ENCODE peak calls at places on chromosomes 3 and 15, in seven cellular contexts. W is hepatocyte, Y is HepG2, V is fibroblast of the aortic adventitia, G is tibial artery, U is fibroblast of lung, J is fibroblast of mammary gland. Q is an unnamed sample.

GRCh38 chr3:77601853-77602440 is 562.0 kb downstream of the ROBO2 start:
- DNase-seq in W (no peak), Y (no peak), V (no peak), G (no peak), U (no peak), J (no peak), Q (no peak)

GRCh38 chr15:100931143-100931890 is 12.2 kb downstream of the LRRK1 start:
- DNase-seq in W (no peak), Y (no peak), V (no peak), G (no peak), U (no peak), J (no peak), Q (no peak)

GRCh38 chr3:128040041-128040440 is 12.2 kb upstream of the SEC61A1 start:
- DNase-seq in W (no peak), Y (no peak), V (no peak), G (no peak), U (no peak), J (no peak), Q (no peak)

GRCh38 chr3:175431396-175431795 is 572.3 kb downstream of the NAALADL2 start:
- DNase-seq in W (peak; percentile 56), Y (no peak), V (peak; percentile 43), G (no peak), U (peak; percentile 91), J (peak; percentile 51), Q (peak; percentile 60)

GRCh38 chr3:107271787-107272387 is 105.4 kb upstream of the CCDC54 start:
- DNase-seq in W (peak; percentile 39), Y (peak; percentile 18), V (peak; percentile 56), G (no peak), U (peak; percentile 40), J (peak; percentile 63), Q (peak; percentile 60)

GRCh38 chr3:111690242-111690641 is 95.1 kb upstream of the ZBED2 start:
- DNase-seq in W (no peak), Y (no peak), V (peak; percentile 50), G (no peak), U (peak; percentile 91), J (peak; percentile 20), Q (peak; percentile 78)

GRCh38 chr15:33160054-33160453 is 34.5 kb downstream of the FMN1 start:
- DNase-seq in W (no peak), Y (no peak), V (no peak), G (no peak), U (no peak), J (no peak), Q (peak; percentile 18)

GRCh38 chr3:39529551-39529950 is 62.1 kb downstream of the MOBP start:
- DNase-seq in W (no peak), Y (no peak), V (no peak), G (no peak), U (no peak), J (no peak), Q (no peak)

GRCh38 chr3:173747427-173747826 is 349.9 kb downstream of the NLGN1 start:
- DNase-seq in W (no peak), Y (no peak), V (peak; percentile 29), G (no peak), U (peak; percentile 63), J (peak; percentile 39), Q (peak; percentile 37)

GRCh38 chr3:48504051-48504946 is at the start of gene SHISA5:
- DNase-seq in W (peak; percentile 78), Y (no peak), V (peak; percentile 82), G (peak; percentile 83), U (peak; percentile 79), J (peak; percentile 71), Q (peak; percentile 66)

GRCh38 chr3:31530039-31530983 is 2.4 kb upstream of the STT3B start:
- DNase-seq in W (no peak), Y (no peak), V (no peak), G (no peak), U (no peak), J (no peak), Q (no peak)

GRCh38 chr3:13150624-13151023 is 77.4 kb upstream of the IQSEC1 start:
- DNase-seq in W (no peak), Y (no peak), V (no peak), G (peak; percentile 7), U (no peak), J (no peak), Q (no peak)

GRCh38 chr3:188362405-188362831 is 208.5 kb downstream of the LPP start:
- DNase-seq in W (peak; percentile 73), Y (peak; percentile 73), V (peak; percentile 72), G (no peak), U (peak; percentile 95), J (peak; percentile 94), Q (peak; percentile 82)

GRCh38 chr15:56469484-56469883 is 4.5 kb upstream of the MNS1 start:
- DNase-seq in W (no peak), Y (peak; percentile 24), V (no peak), G (no peak), U (no peak), J (no peak), Q (no peak)

GRCh38 chr15:52559583-52559982 is 9.2 kb downstream of the ARPP19 start:
- DNase-seq in W (no peak), Y (no peak), V (peak; percentile 56), G (no peak), U (peak; percentile 67), J (peak; percentile 59), Q (peak; percentile 32)

DNA sequence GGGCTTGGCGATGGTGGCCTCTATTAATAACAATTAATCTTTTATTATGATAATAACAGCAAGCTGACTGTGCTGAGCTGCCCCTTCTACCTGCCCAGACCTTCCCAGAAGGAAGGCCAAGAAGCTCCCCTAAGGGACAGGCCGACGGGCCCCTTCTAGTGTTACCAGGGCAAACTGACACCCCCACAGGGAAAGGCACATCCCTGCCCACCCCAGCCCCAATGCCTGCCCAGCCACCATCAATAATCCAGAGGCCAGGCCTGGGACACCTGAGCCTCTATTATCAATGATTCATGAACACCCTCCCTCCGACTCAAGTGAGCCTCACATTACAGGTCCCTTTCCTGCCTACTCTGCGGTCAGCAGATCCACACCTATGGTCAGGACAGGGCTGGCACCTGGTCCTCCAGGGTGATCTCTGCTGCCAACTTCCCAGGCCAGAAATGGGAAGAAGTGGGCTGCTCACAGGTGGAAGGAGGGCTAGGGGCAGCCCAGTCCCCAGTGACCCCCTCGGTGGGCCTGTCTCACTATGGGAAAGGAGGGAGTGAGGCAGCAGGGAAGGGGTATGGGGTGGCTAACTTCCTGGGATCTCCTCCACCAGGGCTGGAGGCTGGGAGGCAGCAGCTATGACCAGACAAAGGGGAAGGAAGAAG is 1.8 kb downstream of the TWF2 start:
- DNase-seq in W (no peak), Y (no peak), V (no peak), G (no peak), U (no peak), J (no peak), Q (no peak)
- H3K4me3 ChIP-seq in W (no peak overlapping the region), Y (peak overlapping the region; percentile 79), V (peak overlapping the region; percentile 78), G (peak overlapping the region; percentile 94), U (peak overlapping the region; percentile 34), J (peak overlapping the region; percentile 36), Q (peak overlapping the region; percentile 36)

GRCh38 chr3:16102905-16103364 is 71.5 kb upstream of the GALNT15 start:
- DNase-seq in W (peak; percentile 45), Y (peak; percentile 66), V (peak; percentile 93), G (no peak), U (peak; percentile 96), J (peak; percentile 93), Q (peak; percentile 90)
- TF ChIP-seq CTCF in W (no peak), Y (no peak), V (peak; percentile 31), G (no peak), U (no peak), J (peak; percentile 29), Q (no peak)

DNA sequence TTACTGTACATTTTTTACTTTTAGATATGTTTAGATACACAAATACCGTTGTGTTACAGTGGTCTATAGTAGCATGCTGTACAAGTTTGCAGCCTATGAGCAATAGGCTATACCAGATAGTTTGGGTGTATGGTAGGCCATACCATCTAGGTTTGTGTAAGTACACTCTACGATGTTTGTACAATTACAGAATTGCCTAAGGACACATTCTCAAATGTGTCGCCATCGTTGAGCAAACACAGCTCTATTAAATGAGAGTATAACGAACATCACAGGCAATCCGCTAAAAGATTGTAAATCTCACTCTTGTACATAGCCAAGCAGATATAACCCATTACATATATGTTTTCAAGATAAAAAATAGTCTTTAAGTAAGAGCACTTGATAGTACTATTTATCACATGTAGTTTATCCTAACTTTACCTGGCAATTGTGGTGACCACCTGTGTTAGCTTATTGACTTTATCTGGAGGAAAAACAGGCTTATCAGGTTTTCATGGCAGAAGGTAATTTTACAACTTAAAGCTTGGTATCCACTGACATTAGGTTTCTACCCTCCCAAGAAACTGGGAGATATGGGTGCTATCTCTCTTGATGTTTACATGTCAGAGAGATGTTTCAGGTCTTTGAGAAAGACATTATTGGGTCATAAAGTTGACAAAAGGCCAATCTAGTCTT is 898.7 kb downstream of the NSUN3 start:
- DNase-seq in W (peak; percentile 16), Y (no peak), V (no peak), G (no peak), U (no peak), J (no peak), Q (no peak)
- H3K4me3 ChIP-seq in W (no peak overlapping the region), Y (no peak overlapping the region), V (no peak overlapping the region), G (no peak overlapping the region), U (no peak overlapping the region), J (no peak overlapping the region), Q (no peak overlapping the region)

DNA sequence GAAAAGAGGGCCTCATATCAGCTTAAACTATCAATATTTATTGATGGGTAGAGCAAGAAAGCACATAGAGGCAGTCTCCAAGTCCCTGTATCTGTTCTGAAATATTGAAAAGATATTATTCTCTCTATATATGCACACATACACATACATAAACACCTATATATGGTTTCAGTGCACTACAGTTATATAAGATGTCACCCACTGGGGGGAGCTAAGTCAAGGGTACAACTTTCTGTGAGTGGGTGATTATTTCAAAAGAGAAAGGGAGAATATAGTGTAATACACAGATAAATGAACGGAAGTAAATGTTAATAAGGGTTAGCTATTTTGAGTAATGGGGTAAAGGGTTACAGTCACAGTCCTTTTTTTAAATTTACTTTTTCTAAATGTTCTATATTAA is 8.8 kb downstream of the SNTN start:
- DNase-seq in W (no peak), Y (no peak), V (peak; percentile 27), G (no peak), U (no peak), J (peak; percentile 26), Q (no peak)
- TF ChIP-seq CTCF in W (no peak), Y (no peak), V (peak; percentile 21), G (no peak), U (peak; percentile 8), J (peak; percentile 34), Q (peak; percentile 34)

DNA sequence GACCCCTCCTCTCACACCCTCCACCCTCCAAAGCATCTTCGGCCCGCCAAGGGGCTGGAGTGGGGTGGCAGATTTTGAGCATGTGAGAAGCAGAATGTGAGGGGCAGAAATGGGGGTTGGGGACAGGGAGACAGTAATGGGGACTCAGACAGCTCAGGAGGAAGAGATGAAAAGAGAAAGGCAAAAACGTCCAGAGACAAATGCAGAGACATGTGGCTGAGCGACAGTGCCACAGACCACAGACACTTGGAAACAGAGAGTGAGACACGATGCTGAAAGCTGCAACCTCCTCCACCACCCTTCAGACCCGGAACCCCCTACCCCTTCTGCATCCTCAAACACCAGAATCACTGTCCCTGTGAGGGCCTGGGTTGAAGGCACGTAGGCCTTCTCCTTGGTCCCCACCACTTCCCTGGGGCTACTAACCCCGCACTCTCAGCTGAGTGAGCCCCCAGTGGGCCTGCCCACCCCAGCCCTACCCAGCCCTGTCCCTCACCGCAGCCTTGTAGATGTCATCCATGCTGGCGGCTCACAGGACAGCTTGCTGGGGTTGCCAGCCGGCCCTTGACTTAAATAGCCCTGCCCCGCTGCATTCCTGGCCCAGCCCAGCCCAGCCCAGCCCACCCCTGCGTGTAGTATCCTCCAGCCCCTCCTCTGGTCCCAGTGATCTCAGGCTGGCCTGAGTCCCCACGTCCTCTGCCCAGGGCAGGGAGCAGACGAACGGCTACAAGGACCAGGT is at the start of gene TNNC1:
- DNase-seq in W (peak; percentile 71), Y (peak; percentile 56), V (no peak), G (no peak), U (no peak), J (no peak), Q (no peak)
- H3K4me3 ChIP-seq in W (no peak within 1 kb of the TSS), Y (peak within 1 kb of the TSS; percentile 58), V (no peak within 1 kb of the TSS), G (peak within 1 kb of the TSS; percentile 83), U (peak within 1 kb of the TSS; percentile 67), J (peak within 1 kb of the TSS; percentile 52), Q (peak within 1 kb of the TSS; percentile 93)

Q was measured in astrocyte of the spinal cord.